ENCODE peak calls at places on chromosomes 7 and 10, in six cellular contexts. V, Z, U, R, P and H are unnamed samples.

GRCh38 chr10:103543617-103544525 is 50.4 kb downstream of the NEURL1 start:
- DNase-seq in R (no peak), V (no peak), P (no peak), Z (no peak), U (no peak), H (no peak)

GRCh38 chr10:30019468-30019867 is 39.9 kb downstream of the JCAD start:
- DNase-seq in P (no peak), V (no peak), R (no peak), U (no peak), Z (no peak), H (no peak)

GRCh38 chr7:95276114-95276513 is 48.2 kb downstream of the PON1 start:
- DNase-seq in V (no peak), U (no peak), P (no peak), Z (peak; percentile 7), R (no peak), H (no peak)

GRCh38 chr7:135320277-135320676 is 86.6 kb downstream of the STRA8 start:
- DNase-seq in P (peak; percentile 66), V (no peak), U (no peak), R (peak; percentile 58), Z (peak; percentile 42), H (no peak)

GRCh38 chr7:100483728-100484635 is at the start of gene NYAP1:
- DNase-seq in V (no peak), R (no peak), P (peak; percentile 83), U (no peak), Z (peak; percentile 40), H (no peak)

GRCh38 chr10:87761892-87762291 is 56.1 kb downstream of the ATAD1 start:
- DNase-seq in P (peak; percentile 79), V (no peak), R (no peak), Z (peak; percentile 52), U (no peak), H (no peak)

GRCh38 chr10:29150010-29150409 is 138.9 kb upstream of the LYZL1 start:
- DNase-seq in Z (no peak), P (no peak), R (no peak), V (no peak), U (no peak), H (no peak)

GRCh38 chr10:102068216-102068615 is 3.1 kb downstream of the HPS6 start:
- DNase-seq in U (no peak), R (no peak), P (peak; percentile 24), Z (no peak), V (no peak), H (no peak)

GRCh38 chr7:87216701-87217508 is 2.6 kb downstream of the TMEM243 start:
- DNase-seq in P (no peak), V (no peak), Z (no peak), R (no peak), U (peak; percentile 21), H (no peak)

GRCh38 chr10:93073539-93074136 is at the start of gene CYP26A1:
- DNase-seq in V (no peak), R (no peak), Z (no peak), U (no peak), P (peak; percentile 12), H (no peak)

GRCh38 chr10:113329121-113329596 is 223.7 kb upstream of the HABP2 start:
- DNase-seq in Z (no peak), U (no peak), P (peak; percentile 79), V (no peak), R (peak; percentile 20), H (peak; percentile 68)

GRCh38 chr7:37265006-37265405 is 183.7 kb downstream of the ELMO1 start:
- DNase-seq in P (no peak), R (no peak), U (no peak), Z (no peak), V (no peak), H (no peak)

GRCh38 chr10:4691776-4692175 is 134.2 kb upstream of the AKR1E2 start:
- DNase-seq in U (no peak), Z (peak; percentile 50), R (no peak), V (no peak), P (peak; percentile 62), H (no peak)

GRCh38 chr7:76211216-76211615 is 9.5 kb downstream of the SRRM3 start:
- DNase-seq in P (no peak), V (no peak), Z (no peak), R (no peak), U (no peak), H (no peak)

GRCh38 chr7:55122263-55122662 is 103.4 kb downstream of the EGFR start:
- DNase-seq in U (no peak), Z (no peak), P (no peak), R (no peak), V (no peak), H (no peak)

GRCh38 chr10:45034301-45034700 is 33.6 kb downstream of the ZNF22 start:
- DNase-seq in R (no peak), V (no peak), U (no peak), Z (no peak), P (peak; percentile 47), H (no peak)

GRCh38 chr10:12807096-12807755 is 194.3 kb downstream of the CCDC3 start:
- DNase-seq in V (no peak), P (no peak), R (no peak), U (no peak), Z (no peak), H (no peak)

GRCh38 chr10:90111671-90112070 is 410.3 kb downstream of the KIF20B start:
- DNase-seq in V (no peak), U (no peak), Z (peak; percentile 14), R (no peak), P (peak; percentile 83), H (peak; percentile 42)

GRCh38 chr7:27872281-27873005 is 132.5 kb downstream of the TAX1BP1 start:
- DNase-seq in U (no peak), R (no peak), V (no peak), Z (no peak), P (peak; percentile 22), H (no peak)

GRCh38 chr7:63065684-63066083 is 933.0 kb upstream of the ZNF722 start:
- DNase-seq in R (no peak), Z (no peak), V (no peak), U (no peak), P (no peak), H (no peak)

GRCh38 chr7:39948375-39948774 is 1.7 kb upstream of the CDK13 start:
- DNase-seq in P (peak; percentile 23), R (no peak), Z (no peak), U (no peak), V (no peak), H (no peak)

GRCh38 chr10:132421377-132422168 is 24.6 kb downstream of the PWWP2B start:
- DNase-seq in U (peak; percentile 76), R (no peak), P (peak; percentile 70), Z (peak; percentile 74), V (no peak), H (no peak)

GRCh38 chr7:129163875-129164544 is 19.5 kb downstream of the TSPAN33 start:
- DNase-seq in R (peak; percentile 48), U (no peak), P (peak; percentile 82), V (no peak), Z (peak; percentile 26), H (no peak)

GRCh38 chr7:43537765-43538403 is 45.0 kb upstream of the STK17A start:
- DNase-seq in R (no peak), P (peak; percentile 25), Z (no peak), U (no peak), V (no peak), H (no peak)

GRCh38 chr10:14220026-14220425 is 110.7 kb downstream of the FRMD4A start:
- DNase-seq in R (no peak), U (no peak), V (no peak), Z (no peak), P (no peak), H (no peak)

GRCh38 chr10:80896959-80897358 is 359.3 kb downstream of the SH2D4B start:
- DNase-seq in Z (no peak), R (no peak), U (no peak), V (no peak), P (no peak), H (no peak)

GRCh38 chr7:128407751-128408708 is 1.8 kb downstream of the IMPDH1 start:
- DNase-seq in U (no peak), R (no peak), P (no peak), V (no peak), Z (no peak), H (no peak)

GRCh38 chr7:73827568-73828106 is 3.2 kb upstream of the CLDN4 start:
- DNase-seq in Z (no peak), V (no peak), R (no peak), U (no peak), P (no peak), H (no peak)

GRCh38 chr7:121966538-121967332 is 93.8 kb downstream of the PTPRZ1 start:
- DNase-seq in R (no peak), U (no peak), V (no peak), Z (no peak), P (no peak), H (no peak)

GRCh38 chr7:131726680-131727079 is 170.3 kb upstream of the PODXL start:
- DNase-seq in U (no peak), R (no peak), P (no peak), Z (no peak), V (no peak), H (no peak)

GRCh38 chr7:137967143-137968018 is 34.5 kb downstream of the CREB3L2 start:
- DNase-seq in V (no peak), Z (no peak), P (peak; percentile 66), U (no peak), R (no peak), H (no peak)

GRCh38 chr7:22667562-22668239 is 59.3 kb upstream of the IL6 start:
- DNase-seq in P (peak; percentile 79), Z (peak; percentile 87), U (no peak), V (no peak), R (peak; percentile 57), H (peak; percentile 79)

GRCh38 chr7:33108931-33109757 is at the start of gene RP9:
- DNase-seq in V (peak; percentile 87), Z (peak; percentile 62), R (no peak), P (peak; percentile 86), U (peak; percentile 75), H (no peak)

GRCh38 chr10:76428541-76429330 is 997.3 kb downstream of the LRMDA start:
- DNase-seq in U (no peak), Z (peak; percentile 63), V (no peak), R (peak; percentile 91), P (peak; percentile 95), H (peak; percentile 87)